ENCODE peak calls at places on chromosomes 3 and 15, in five cellular contexts. One of them, this sample, is unnamed.

GRCh38 chr3:139934557-139935070 is 371 bp upstream of the CLSTN2 start:
- DNase-seq in A673: peak; percentile 58
- DNase-seq in heart right ventricle: peak; percentile 52
- DNase-seq in GM23338: peak; percentile 92
- DNase-seq in mesenchymal stem cell: peak; percentile 59
- DNase-seq in this sample: peak; percentile 46

GRCh38 chr15:94070341-94071275 is 160.8 kb upstream of the MCTP2 start:
- DNase-seq in A673: peak; percentile 96
- DNase-seq in heart right ventricle: no peak
- DNase-seq in GM23338: peak; percentile 31
- DNase-seq in mesenchymal stem cell: peak; percentile 80
- DNase-seq in this sample: peak; percentile 53

GRCh38 chr3:30286007-30286669 is 320.3 kb upstream of the TGFBR2 start:
- DNase-seq in A673: peak; percentile 93
- DNase-seq in heart right ventricle: peak; percentile 86
- DNase-seq in GM23338: no peak
- DNase-seq in mesenchymal stem cell: peak; percentile 78
- DNase-seq in this sample: peak; percentile 41

GRCh38 chr15:47784820-47785219 is 67.5 kb downstream of the SEMA6D start:
- DNase-seq in A673: no peak
- DNase-seq in heart right ventricle: no peak
- DNase-seq in GM23338: no peak
- DNase-seq in mesenchymal stem cell: no peak
- DNase-seq in this sample: no peak

GRCh38 chr15:40963201-40963600 is 9.9 kb downstream of the CHAC1 start:
- DNase-seq in A673: no peak
- DNase-seq in heart right ventricle: no peak
- DNase-seq in GM23338: no peak
- DNase-seq in mesenchymal stem cell: no peak
- DNase-seq in this sample: no peak

GRCh38 chr3:184611606-184612304 is 50.2 kb downstream of the EPHB3 start:
- DNase-seq in A673: no peak
- DNase-seq in heart right ventricle: no peak
- DNase-seq in GM23338: no peak
- DNase-seq in mesenchymal stem cell: no peak
- DNase-seq in this sample: no peak

GRCh38 chr15:62900071-62900812 is 142.3 kb upstream of the TPM1 start:
- DNase-seq in A673: no peak
- DNase-seq in heart right ventricle: no peak
- DNase-seq in GM23338: no peak
- DNase-seq in mesenchymal stem cell: peak; percentile 32
- DNase-seq in this sample: no peak

GRCh38 chr3:73094127-73094526 is 32.7 kb downstream of the EBLN2 start:
- DNase-seq in A673: peak; percentile 96
- DNase-seq in heart right ventricle: no peak
- DNase-seq in GM23338: peak; percentile 44
- DNase-seq in mesenchymal stem cell: peak; percentile 43
- DNase-seq in this sample: no peak

GRCh38 chr3:107604057-107604802 is 81.5 kb downstream of the BBX start:
- DNase-seq in A673: no peak
- DNase-seq in heart right ventricle: peak; percentile 13
- DNase-seq in GM23338: no peak
- DNase-seq in mesenchymal stem cell: peak; percentile 33
- DNase-seq in this sample: no peak

GRCh38 chr3:71891483-71891882 is 106.5 kb upstream of the PROK2 start:
- DNase-seq in A673: no peak
- DNase-seq in heart right ventricle: no peak
- DNase-seq in GM23338: no peak
- DNase-seq in mesenchymal stem cell: no peak
- DNase-seq in this sample: no peak

GRCh38 chr3:184177767-184178306 is 3.2 kb downstream of the AP2M1 start:
- DNase-seq in A673: no peak
- DNase-seq in heart right ventricle: no peak
- DNase-seq in GM23338: no peak
- DNase-seq in mesenchymal stem cell: no peak
- DNase-seq in this sample: no peak

GRCh38 chr3:181696641-181697230 is 15.0 kb upstream of the SOX2 start:
- DNase-seq in A673: no peak
- DNase-seq in heart right ventricle: no peak
- DNase-seq in GM23338: no peak
- DNase-seq in mesenchymal stem cell: no peak
- DNase-seq in this sample: no peak

GRCh38 chr15:60122691-60123090 is 118.6 kb downstream of the FOXB1 start:
- DNase-seq in A673: no peak
- DNase-seq in heart right ventricle: no peak
- DNase-seq in GM23338: no peak
- DNase-seq in mesenchymal stem cell: no peak
- DNase-seq in this sample: no peak

GRCh38 chr3:16249336-16249735 is 15.4 kb downstream of the DPH3 start:
- DNase-seq in A673: peak; percentile 27
- DNase-seq in heart right ventricle: no peak
- DNase-seq in GM23338: peak; percentile 86
- DNase-seq in mesenchymal stem cell: peak; percentile 38
- DNase-seq in this sample: no peak

GRCh38 chr15:88741046-88741445 is 62.2 kb upstream of the ACAN start:
- DNase-seq in A673: no peak
- DNase-seq in heart right ventricle: no peak
- DNase-seq in GM23338: no peak
- DNase-seq in mesenchymal stem cell: no peak
- DNase-seq in this sample: no peak

GRCh38 chr3:126554560-126555525 is 3.9 kb downstream of the C3orf22 start:
- DNase-seq in A673: no peak
- DNase-seq in heart right ventricle: no peak
- DNase-seq in GM23338: no peak
- DNase-seq in mesenchymal stem cell: no peak
- DNase-seq in this sample: peak; percentile 32

GRCh38 chr15:85473455-85473854 is 93.1 kb downstream of the AKAP13 start:
- DNase-seq in A673: no peak
- DNase-seq in heart right ventricle: no peak
- DNase-seq in GM23338: no peak
- DNase-seq in mesenchymal stem cell: peak; percentile 71
- DNase-seq in this sample: no peak

GRCh38 chr3:169144691-169145090 is 518.8 kb downstream of the MECOM start:
- DNase-seq in A673: no peak
- DNase-seq in heart right ventricle: no peak
- DNase-seq in GM23338: no peak
- DNase-seq in mesenchymal stem cell: no peak
- DNase-seq in this sample: no peak

GRCh38 chr3:181210275-181210674 is 220.7 kb upstream of the DNAJC19 start:
- DNase-seq in A673: peak; percentile 45
- DNase-seq in heart right ventricle: no peak
- DNase-seq in GM23338: peak; percentile 56
- DNase-seq in mesenchymal stem cell: no peak
- DNase-seq in this sample: no peak

GRCh38 chr3:138234401-138235179 is 47.5 kb downstream of the ARMC8 start:
- DNase-seq in A673: no peak
- DNase-seq in heart right ventricle: no peak
- DNase-seq in GM23338: no peak
- DNase-seq in mesenchymal stem cell: no peak
- DNase-seq in this sample: no peak

GRCh38 chr3:159829056-159829995 is 159.3 kb upstream of the IL12A start:
- DNase-seq in A673: peak; percentile 86
- DNase-seq in heart right ventricle: no peak
- DNase-seq in GM23338: no peak
- DNase-seq in mesenchymal stem cell: peak; percentile 59
- DNase-seq in this sample: peak; percentile 58

GRCh38 chr3:187899246-187899645 is 154.0 kb upstream of the BCL6 start:
- DNase-seq in A673: no peak
- DNase-seq in heart right ventricle: no peak
- DNase-seq in GM23338: no peak
- DNase-seq in mesenchymal stem cell: no peak
- DNase-seq in this sample: no peak
- H3K4me1 ChIP-seq in A673: no peaks in the 10 kb centered on the region
- H3K4me1 ChIP-seq in heart right ventricle: peaks cover 8% of the 10 kb centered on the region
- H3K4me1 ChIP-seq in GM23338: peaks cover 27% of the 10 kb centered on the region
- H3K4me1 ChIP-seq in mesenchymal stem cell: peaks cover 3% of the 10 kb centered on the region
- H3K4me1 ChIP-seq in this sample: no peaks in the 10 kb centered on the region

GRCh38 chr15:55872471-55872870 is 120.9 kb downstream of the NEDD4 start:
- DNase-seq in A673: no peak
- DNase-seq in heart right ventricle: no peak
- DNase-seq in GM23338: no peak
- DNase-seq in mesenchymal stem cell: no peak
- DNase-seq in this sample: no peak
- H3K4me3 ChIP-seq in A673: no peak overlapping the region
- H3K4me3 ChIP-seq in heart right ventricle: peak overlapping the region; percentile 13
- H3K4me3 ChIP-seq in GM23338: no peak overlapping the region
- H3K4me3 ChIP-seq in mesenchymal stem cell: no peak overlapping the region
- H3K4me3 ChIP-seq in this sample: no peak overlapping the region

GRCh38 chr3:150609988-150610387 is 6.9 kb downstream of the SELENOT start:
- DNase-seq in A673: no peak
- DNase-seq in heart right ventricle: no peak
- DNase-seq in GM23338: no peak
- DNase-seq in mesenchymal stem cell: no peak
- DNase-seq in this sample: no peak
- H3K4me1 ChIP-seq in A673: peaks cover 22% of the 10 kb centered on the region
- H3K4me1 ChIP-seq in heart right ventricle: peaks cover 74% of the 10 kb centered on the region
- H3K4me1 ChIP-seq in GM23338: peaks cover 27% of the 10 kb centered on the region
- H3K4me1 ChIP-seq in mesenchymal stem cell: no peaks in the 10 kb centered on the region
- H3K4me1 ChIP-seq in this sample: peaks cover 49% of the 10 kb centered on the region

GRCh38 chr15:75659141-75659771 is 11.5 kb downstream of the SNX33 start:
- DNase-seq in A673: no peak
- DNase-seq in heart right ventricle: no peak
- DNase-seq in GM23338: no peak
- DNase-seq in mesenchymal stem cell: no peak
- DNase-seq in this sample: no peak

GRCh38 chr15:75662823-75663519 is 15.3 kb downstream of the SNX33 start:
- DNase-seq in A673: no peak
- DNase-seq in heart right ventricle: no peak
- DNase-seq in GM23338: no peak
- DNase-seq in mesenchymal stem cell: no peak
- DNase-seq in this sample: no peak

GRCh38 chr15:75659928-75660645 is 12.4 kb downstream of the SNX33 start:
- DNase-seq in A673: no peak
- DNase-seq in heart right ventricle: no peak
- DNase-seq in GM23338: no peak
- DNase-seq in mesenchymal stem cell: no peak
- DNase-seq in this sample: no peak

GRCh38 chr15:75661779-75662140 is 14.0 kb downstream of the SNX33 start:
- DNase-seq in A673: no peak
- DNase-seq in heart right ventricle: no peak
- DNase-seq in GM23338: no peak
- DNase-seq in mesenchymal stem cell: no peak
- DNase-seq in this sample: no peak

DNA sequence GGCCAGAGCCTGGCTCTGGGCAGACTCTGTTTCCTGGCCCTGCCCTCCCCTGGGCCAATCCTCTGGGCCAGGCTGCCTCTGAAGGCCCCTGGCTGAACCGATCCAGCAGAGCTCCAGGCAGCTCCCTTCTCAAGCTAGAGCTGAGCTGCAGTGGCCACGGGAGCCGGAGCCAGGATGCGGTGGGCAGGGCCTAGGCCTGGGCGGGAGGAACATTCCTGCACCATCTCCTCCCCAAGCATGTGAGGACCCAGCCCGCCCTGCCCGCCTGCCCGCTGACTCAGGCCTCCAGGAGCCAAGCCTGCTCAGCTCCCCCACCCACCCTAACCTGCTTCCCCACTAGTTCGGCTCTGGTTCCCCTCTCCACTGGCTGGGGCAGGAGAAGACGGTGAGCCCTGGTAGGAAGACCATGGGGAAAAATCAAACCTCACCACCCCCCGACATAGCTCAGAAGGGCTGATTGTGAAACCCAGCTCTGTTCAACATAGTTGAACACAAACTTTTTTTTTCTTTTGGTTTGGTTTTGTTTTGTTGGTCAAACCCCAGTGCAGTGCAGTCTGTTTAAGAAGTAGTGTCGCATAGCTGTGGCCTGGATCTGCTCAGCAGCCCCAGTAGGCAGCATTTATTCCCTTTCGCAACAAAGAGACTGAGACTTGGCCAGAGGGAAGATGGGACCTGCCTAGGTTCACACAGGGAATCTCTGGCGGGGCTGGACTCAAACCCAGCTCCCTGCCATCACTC is 13.5 kb downstream of the SNX33 start:
- DNase-seq in A673: no peak
- DNase-seq in heart right ventricle: peak; percentile 81
- DNase-seq in GM23338: peak; percentile 59
- DNase-seq in mesenchymal stem cell: peak; percentile 96
- DNase-seq in this sample: peak; percentile 90
- H3K4me3 ChIP-seq in A673: no peak overlapping the region
- H3K4me3 ChIP-seq in heart right ventricle: no peak overlapping the region
- H3K4me3 ChIP-seq in GM23338: no peak overlapping the region
- H3K4me3 ChIP-seq in mesenchymal stem cell: no peak overlapping the region
- H3K4me3 ChIP-seq in this sample: no peak overlapping the region

GRCh38 chr3:185659942-185660921 is 74.1 kb downstream of the SENP2 start:
- DNase-seq in A673: peak; percentile 88
- DNase-seq in heart right ventricle: peak; percentile 61
- DNase-seq in GM23338: peak; percentile 91
- DNase-seq in mesenchymal stem cell: peak; percentile 86
- DNase-seq in this sample: peak; percentile 84
- H3K4me1 ChIP-seq in A673: peaks cover 5% of the 10 kb centered on the region
- H3K4me1 ChIP-seq in heart right ventricle: peaks cover 33% of the 10 kb centered on the region
- H3K4me1 ChIP-seq in GM23338: peaks cover 7% of the 10 kb centered on the region
- H3K4me1 ChIP-seq in mesenchymal stem cell: peaks cover 32% of the 10 kb centered on the region
- H3K4me1 ChIP-seq in this sample: peaks cover 49% of the 10 kb centered on the region

This sample was measured in lower lobe of right lung.